ENCODE peak calls at places on chromosomes 11 and 22, in five cellular contexts. One of them, this sample, is unnamed.
A peak's percentile ranks its signal among the peaks of the same experiment; 100 is the strongest.

GRCh38 chr11:72001834-72002591 is 3.3 kb downstream of the IL18BP start:
- DNase-seq in right cardiac atrium: no peak
- DNase-seq in tibial artery: no peak
- DNase-seq in kidney: no peak
- DNase-seq in left lung: no peak
- DNase-seq in this sample: no peak

GRCh38 chr11:61071208-61071681 is 31.0 kb upstream of the CD5 start:
- DNase-seq in right cardiac atrium: no peak
- DNase-seq in tibial artery: no peak
- DNase-seq in kidney: no peak
- DNase-seq in left lung: no peak
- DNase-seq in this sample: no peak

GRCh38 chr11:77065878-77066228 is 918 bp upstream of the CAPN5 start:
- DNase-seq in right cardiac atrium: peak; percentile 71
- DNase-seq in tibial artery: peak; percentile 65
- DNase-seq in kidney: peak; percentile 78
- DNase-seq in left lung: no peak
- DNase-seq in this sample: no peak

GRCh38 chr11:99199336-99199735 is 178.6 kb downstream of the CNTN5 start:
- DNase-seq in right cardiac atrium: no peak
- DNase-seq in tibial artery: no peak
- DNase-seq in kidney: no peak
- DNase-seq in left lung: no peak
- DNase-seq in this sample: no peak

GRCh38 chr11:71203681-71204080 is 48.7 kb downstream of the SHANK2 start:
- DNase-seq in right cardiac atrium: no peak
- DNase-seq in tibial artery: no peak
- DNase-seq in kidney: peak; percentile 45
- DNase-seq in left lung: no peak
- DNase-seq in this sample: no peak

GRCh38 chr11:12258451-12258850 is 118.9 kb upstream of the PARVA start:
- DNase-seq in right cardiac atrium: no peak
- DNase-seq in tibial artery: no peak
- DNase-seq in kidney: no peak
- DNase-seq in left lung: no peak
- DNase-seq in this sample: no peak

GRCh38 chr11:46710821-46711269 is 8.2 kb upstream of the F2 start:
- DNase-seq in right cardiac atrium: peak; percentile 79
- DNase-seq in tibial artery: peak; percentile 85
- DNase-seq in kidney: no peak
- DNase-seq in left lung: no peak
- DNase-seq in this sample: no peak

GRCh38 chr22:17563936-17564391 is 666 bp downstream of the SLC25A18 start:
- DNase-seq in right cardiac atrium: no peak
- DNase-seq in tibial artery: peak; percentile 35
- DNase-seq in kidney: peak; percentile 25
- DNase-seq in left lung: no peak
- DNase-seq in this sample: no peak

GRCh38 chr11:27234043-27234668 is 128.9 kb downstream of the CCDC34 start:
- DNase-seq in right cardiac atrium: peak; percentile 60
- DNase-seq in tibial artery: peak; percentile 71
- DNase-seq in kidney: no peak
- DNase-seq in left lung: no peak
- DNase-seq in this sample: no peak

GRCh38 chr22:38034278-38034882 is 22.8 kb upstream of the PICK1 start:
- DNase-seq in right cardiac atrium: peak; percentile 94
- DNase-seq in tibial artery: peak; percentile 56
- DNase-seq in kidney: peak; percentile 94
- DNase-seq in left lung: peak; percentile 83
- DNase-seq in this sample: peak; percentile 88
- H3K27ac ChIP-seq in right cardiac atrium: peak overlapping the region; percentile 61
- H3K27ac ChIP-seq in tibial artery: peak overlapping the region; percentile 43
- H3K27ac ChIP-seq in kidney: peak overlapping the region; percentile 18
- H3K27ac ChIP-seq in left lung: peak overlapping the region; percentile 68
- H3K27ac ChIP-seq in this sample: no peak overlapping the region

DNA sequence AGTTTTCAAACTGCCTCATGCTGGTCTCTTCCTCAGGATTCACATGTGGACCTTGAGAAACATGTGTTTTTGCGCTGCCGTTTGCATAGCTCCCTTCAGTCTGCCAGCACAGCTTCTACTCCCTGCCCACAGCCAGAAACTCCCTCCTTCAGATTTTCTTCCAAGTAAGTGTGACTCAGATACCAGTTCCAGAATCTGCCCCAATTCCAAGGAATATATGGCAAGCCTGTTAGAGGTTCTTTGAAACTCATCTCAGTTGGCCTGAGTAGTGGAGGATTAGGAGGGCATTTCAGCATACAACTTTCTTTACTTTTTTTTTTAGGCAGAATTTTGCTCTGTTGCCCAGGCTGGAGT is 67.1 kb downstream of the SNX19 start:
- DNase-seq in right cardiac atrium: no peak
- DNase-seq in tibial artery: peak; percentile 52
- DNase-seq in kidney: no peak
- DNase-seq in left lung: no peak
- DNase-seq in this sample: no peak
- H3K4me3 ChIP-seq in right cardiac atrium: no peak overlapping the region
- H3K4me3 ChIP-seq in tibial artery: no peak overlapping the region
- H3K4me3 ChIP-seq in kidney: no peak overlapping the region
- H3K4me3 ChIP-seq in left lung: no peak overlapping the region
- H3K4me3 ChIP-seq in this sample: no peak overlapping the region

GRCh38 chr11:59427068-59427382 is 812 bp upstream of the OR5A2 start:
- DNase-seq in right cardiac atrium: no peak
- DNase-seq in tibial artery: no peak
- DNase-seq in kidney: no peak
- DNase-seq in left lung: no peak
- DNase-seq in this sample: no peak
- H3K27ac ChIP-seq in right cardiac atrium: no peak overlapping the region
- H3K27ac ChIP-seq in tibial artery: no peak overlapping the region
- H3K27ac ChIP-seq in kidney: no peak overlapping the region
- H3K27ac ChIP-seq in left lung: no peak overlapping the region
- H3K27ac ChIP-seq in this sample: no peak overlapping the region

GRCh38 chr11:64234840-64235379 is 526 bp downstream of the VEGFB start:
- DNase-seq in right cardiac atrium: peak; percentile 88
- DNase-seq in tibial artery: peak; percentile 53
- DNase-seq in kidney: no peak
- DNase-seq in left lung: peak; percentile 90
- DNase-seq in this sample: no peak

GRCh38 chr11:64233913-64234839 is at the start of gene VEGFB:
- DNase-seq in right cardiac atrium: peak; percentile 95
- DNase-seq in tibial artery: peak; percentile 75
- DNase-seq in kidney: peak; percentile 92
- DNase-seq in left lung: peak; percentile 93
- DNase-seq in this sample: no peak

GRCh38 chr11:64238076-64238475 is 2.8 kb upstream of the FKBP2 start:
- DNase-seq in right cardiac atrium: peak; percentile 50
- DNase-seq in tibial artery: no peak
- DNase-seq in kidney: no peak
- DNase-seq in left lung: peak; percentile 71
- DNase-seq in this sample: peak; percentile 40

GRCh38 chr11:64237484-64237951 is 3.1 kb downstream of the VEGFB start:
- DNase-seq in right cardiac atrium: peak; percentile 66
- DNase-seq in tibial artery: no peak
- DNase-seq in kidney: peak; percentile 89
- DNase-seq in left lung: peak; percentile 87
- DNase-seq in this sample: peak; percentile 71

DNA sequence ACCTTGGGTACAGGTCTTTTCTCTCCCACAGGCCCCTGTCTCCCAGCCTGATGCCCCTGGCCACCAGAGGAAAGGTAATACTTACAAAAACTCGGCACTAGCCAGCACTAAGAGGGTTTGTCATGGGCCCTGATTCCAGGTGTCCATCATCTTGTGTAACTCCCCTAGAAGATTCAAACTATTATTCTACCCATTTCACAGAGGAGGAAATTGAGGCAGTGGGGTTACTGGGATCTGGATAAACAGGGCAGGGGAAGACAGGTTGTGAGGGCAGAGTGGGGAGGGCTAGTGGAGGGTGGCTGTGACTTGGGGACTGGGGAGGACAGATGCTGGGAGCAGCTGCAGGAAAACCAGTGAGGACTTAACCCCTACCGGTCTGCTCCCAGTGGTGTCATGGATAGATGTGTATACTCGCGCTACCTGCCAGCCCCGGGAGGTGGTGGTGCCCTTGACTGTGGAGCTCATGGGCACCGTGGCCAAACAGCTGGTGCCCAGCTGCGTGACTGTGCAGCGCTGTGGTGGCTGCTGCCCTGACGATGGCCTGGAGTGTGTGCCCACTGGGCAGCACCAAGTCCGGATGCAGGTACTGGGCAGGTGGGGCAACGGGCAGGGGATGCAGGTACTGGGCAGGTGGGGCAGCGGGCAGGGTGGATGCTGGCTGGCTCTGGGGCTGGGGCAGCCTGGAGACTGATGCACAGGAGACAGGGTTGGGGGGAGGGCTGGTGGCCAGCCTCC is 1.2 kb downstream of the VEGFB start:
- DNase-seq in right cardiac atrium: peak; percentile 60
- DNase-seq in tibial artery: no peak
- DNase-seq in kidney: peak; percentile 85
- DNase-seq in left lung: peak; percentile 73
- DNase-seq in this sample: peak; percentile 69
- H3K4me3 ChIP-seq in right cardiac atrium: peak overlapping the region; percentile 94
- H3K4me3 ChIP-seq in tibial artery: peak overlapping the region; percentile 93
- H3K4me3 ChIP-seq in kidney: peak overlapping the region; percentile 70
- H3K4me3 ChIP-seq in left lung: peak overlapping the region; percentile 65
- H3K4me3 ChIP-seq in this sample: peak overlapping the region; percentile 54

This sample was measured in RWPE2.